ENCODE peak calls at places on chromosomes 6 and 20, in four cellular contexts. Z, Y, M and L are unnamed samples.

GRCh38 chr6:1639430-1639829 is 29.7 kb downstream of the FOXC1 start:
- DNase-seq in Y (no peak), Z (no peak), M (no peak), L (no peak)

GRCh38 chr6:105803439-105803838 is 282.7 kb upstream of the PRDM1 start:
- DNase-seq in Z (no peak), Y (no peak), M (no peak), L (no peak)

GRCh38 chr6:120405947-120406346 is 928.3 kb downstream of the TBC1D32 start:
- DNase-seq in M (no peak), Y (no peak), Z (no peak), L (no peak)

GRCh38 chr6:159463440-159463839 is 229.6 kb downstream of the SOD2 start:
- DNase-seq in Y (peak), M (peak), Z (peak), L (no peak)

GRCh38 chr20:22800161-22800560 is 215.8 kb upstream of the FOXA2 start:
- DNase-seq in Y (no peak), M (no peak), Z (no peak), L (no peak)

GRCh38 chr6:76230711-76231110 is 158.2 kb upstream of the IMPG1 start:
- DNase-seq in Y (no peak), Z (no peak), M (no peak), L (no peak)

GRCh38 chr20:32762754-32763201 is 593 bp downstream of the DNMT3B start:
- DNase-seq in M (no peak), Y (peak), Z (no peak), L (no peak)

GRCh38 chr20:53750827-53751393 is 157.3 kb upstream of the ZNF217 start:
- DNase-seq in M (peak), Z (peak), Y (no peak), L (no peak)

GRCh38 chr20:52490715-52491430 is 299.3 kb upstream of the ZFP64 start:
- DNase-seq in Z (peak), M (peak), Y (no peak), L (no peak)

GRCh38 chr20:1312904-1313235 is 16.1 kb downstream of the SDCBP2 start:
- DNase-seq in Z (no peak), M (no peak), Y (no peak), L (no peak)

GRCh38 chr6:127855542-127856159 is 45.2 kb downstream of the THEMIS start:
- DNase-seq in M (peak), Z (peak), Y (no peak), L (no peak)

GRCh38 chr20:48986899-48987298 is 59.2 kb upstream of the CSE1L start:
- DNase-seq in M (peak), Y (no peak), Z (peak), L (no peak)

GRCh38 chr20:18197382-18198070 is 59.9 kb downstream of the KAT14 start:
- DNase-seq in Z (peak), M (no peak), Y (no peak), L (no peak)

GRCh38 chr20:62258499-62259293 is 20.4 kb downstream of the OSBPL2 start:
- DNase-seq in Z (peak), M (peak), Y (no peak), L (no peak)

GRCh38 chr20:50271674-50272412 is 81.2 kb downstream of the CEBPB start:
- DNase-seq in M (no peak), Z (no peak), Y (no peak), L (no peak)

GRCh38 chr6:166025149-166025898 is 142.3 kb downstream of the TBXT start:
- DNase-seq in Z (peak), M (peak), Y (no peak), L (no peak)

GRCh38 chr6:7721654-7722053 is 4.2 kb upstream of the BMP6 start:
- DNase-seq in M (peak), Z (peak), Y (peak), L (no peak)

GRCh38 chr6:42724825-42725224 is 2.4 kb upstream of the PRPH2 start:
- DNase-seq in M (no peak), Z (no peak), Y (no peak), L (no peak)

GRCh38 chr6:160031442-160031841 is 62.6 kb downstream of the IGF2R start:
- DNase-seq in M (peak), Z (peak), Y (no peak), L (no peak)

GRCh38 chr20:45095753-45096371 is 5.1 kb downstream of the KCNS1 start:
- DNase-seq in Z (peak), M (peak), Y (peak), L (no peak)

GRCh38 chr20:16588241-16588640 is 15.0 kb upstream of the KIF16B start:
- DNase-seq in M (no peak), Y (no peak), Z (no peak), L (no peak)